ENCODE peak calls at places on chromosome 12, in ten cellular contexts. E is dorsolateral prefrontal cortex; B is neural crest cell; A is fibroblast of pulmonary artery; I is OCI-LY7; G is ovary; C is psoas muscle; F is AG09319; L is B cell; T is activated CD8-positive, alpha-beta T cell treated with anti-CD3 and anti-CD28 coated beads for 36 hours. M is an unnamed sample.

GRCh38 chr12:56040151-56040550 is 1.6 kb upstream of the RPS26 start:
- DNase-seq in E (no peak), B (no peak), A (no peak), I (no peak), G (no peak), C (no peak), F (no peak), L (no peak), T (peak), M (no peak)

GRCh38 chr12:90407841-90408240 is 547.1 kb downstream of the CCER1 start:
- DNase-seq in E (no peak), B (no peak), A (peak), I (no peak), G (no peak), C (no peak), F (no peak), L (no peak), T (peak), M (no peak)

GRCh38 chr12:107327783-107328182 is 234.4 kb upstream of the CRY1 start:
- DNase-seq in E (no peak), B (no peak), A (no peak), I (no peak), G (no peak), C (no peak), F (no peak), L (no peak), T (no peak), M (no peak)

GRCh38 chr12:12696562-12697383 is 790 bp upstream of the GPR19 start:
- DNase-seq in E (peak), B (peak), A (peak), I (peak), G (peak), C (peak), F (peak), L (peak), T (peak), M (peak)

GRCh38 chr12:52767020-52767379 is 10.1 kb downstream of the KRT76 start:
- DNase-seq in E (no peak), B (no peak), A (no peak), I (no peak), G (no peak), C (no peak), F (no peak), L (no peak), T (no peak), M (no peak)

GRCh38 chr12:65653321-65653720 is 171.0 kb upstream of the HMGA2 start:
- DNase-seq in E (no peak), B (no peak), A (no peak), I (no peak), G (no peak), C (no peak), F (no peak), L (no peak), T (no peak), M (no peak)

GRCh38 chr12:78096909-78097597 is 266.4 kb downstream of the NAV3 start:
- DNase-seq in E (peak), B (no peak), A (peak), I (no peak), G (no peak), C (no peak), F (peak), L (no peak), T (no peak), M (no peak)

GRCh38 chr12:56248711-56249110 is 9.5 kb downstream of the ANKRD52 start:
- DNase-seq in E (no peak), B (no peak), A (no peak), I (no peak), G (no peak), C (no peak), F (no peak), L (no peak), T (no peak), M (no peak)

GRCh38 chr12:107622005-107622404 is 63.6 kb upstream of the PWP1 start:
- DNase-seq in E (no peak), B (peak), A (peak), I (peak), G (no peak), C (no peak), F (no peak), L (no peak), T (peak), M (peak)

GRCh38 chr12:80677994-80678393 is 29.4 kb upstream of the MYF6 start:
- DNase-seq in E (no peak), B (no peak), A (no peak), I (no peak), G (no peak), C (no peak), F (no peak), L (no peak), T (no peak), M (no peak)

GRCh38 chr12:10113085-10113484 is 14.3 kb upstream of the CLEC1A start:
- DNase-seq in E (no peak), B (no peak), A (no peak), I (no peak), G (no peak), C (no peak), F (no peak), L (no peak), T (no peak), M (no peak)
- TF ChIP-seq CTCF in E (no peak), B (no peak), A (no peak), I (no peak), G (no peak), C (no peak), F (no peak), L (no peak), T (no peak), M (no peak)

GRCh38 chr12:113049976-113050742 is 6.4 kb upstream of the DTX1 start:
- DNase-seq in E (no peak), B (peak), A (peak), I (peak), G (no peak), C (no peak), F (no peak), L (peak), T (no peak), M (peak)
- TF ChIP-seq CTCF in E (no peak), B (peak), A (peak), I (peak), G (no peak), C (no peak), F (peak), L (peak), T (no peak), M (peak)

GRCh38 chr12:31233061-31233730 is 92.8 kb downstream of the SINHCAF start:
- DNase-seq in E (no peak), B (no peak), A (no peak), I (no peak), G (no peak), C (no peak), F (no peak), L (no peak), T (no peak), M (no peak)
- TF ChIP-seq CTCF in E (no peak), B (no peak), A (no peak), I (no peak), G (no peak), C (no peak), F (no peak), L (no peak), T (no peak), M (no peak)

DNA sequence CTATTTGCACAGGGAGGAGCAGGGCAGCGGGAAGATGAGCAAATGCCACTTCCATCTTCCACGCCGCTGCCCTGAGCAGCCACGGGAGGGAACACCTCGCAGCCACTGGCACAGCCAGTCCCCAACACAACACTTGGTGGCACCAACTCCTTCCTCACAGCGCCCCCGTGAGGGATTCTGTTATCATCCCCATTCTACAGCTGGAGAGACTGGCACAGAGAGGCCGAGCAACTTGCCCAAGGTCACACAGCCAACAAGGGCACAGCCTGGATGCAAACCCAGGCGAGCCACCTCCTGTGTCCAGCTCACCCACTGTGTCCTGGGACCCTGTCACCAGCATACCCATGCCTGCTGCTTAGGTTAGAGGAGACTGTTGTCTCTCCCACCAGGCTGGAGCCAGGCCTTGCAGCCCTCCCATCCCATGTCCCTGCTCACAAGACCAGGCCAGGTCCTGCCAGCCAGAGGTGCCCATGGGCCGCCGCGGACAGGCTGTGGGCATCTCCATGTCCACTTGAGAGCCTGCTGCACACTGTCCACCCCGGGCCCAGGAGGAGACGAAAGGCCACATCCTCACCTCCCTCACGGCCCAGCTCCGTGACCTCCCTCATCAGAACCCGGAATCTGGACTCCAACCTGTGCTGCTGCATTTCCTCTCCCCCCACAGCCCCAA is 57.0 kb downstream of the NCOR2 start:
- DNase-seq in E (peak), B (no peak), A (no peak), I (no peak), G (no peak), C (peak), F (no peak), L (no peak), T (peak), M (no peak)
- TF ChIP-seq CTCF in E (no peak), B (no peak), A (no peak), I (peak), G (no peak), C (peak), F (no peak), L (no peak), T (no peak), M (peak)

DNA sequence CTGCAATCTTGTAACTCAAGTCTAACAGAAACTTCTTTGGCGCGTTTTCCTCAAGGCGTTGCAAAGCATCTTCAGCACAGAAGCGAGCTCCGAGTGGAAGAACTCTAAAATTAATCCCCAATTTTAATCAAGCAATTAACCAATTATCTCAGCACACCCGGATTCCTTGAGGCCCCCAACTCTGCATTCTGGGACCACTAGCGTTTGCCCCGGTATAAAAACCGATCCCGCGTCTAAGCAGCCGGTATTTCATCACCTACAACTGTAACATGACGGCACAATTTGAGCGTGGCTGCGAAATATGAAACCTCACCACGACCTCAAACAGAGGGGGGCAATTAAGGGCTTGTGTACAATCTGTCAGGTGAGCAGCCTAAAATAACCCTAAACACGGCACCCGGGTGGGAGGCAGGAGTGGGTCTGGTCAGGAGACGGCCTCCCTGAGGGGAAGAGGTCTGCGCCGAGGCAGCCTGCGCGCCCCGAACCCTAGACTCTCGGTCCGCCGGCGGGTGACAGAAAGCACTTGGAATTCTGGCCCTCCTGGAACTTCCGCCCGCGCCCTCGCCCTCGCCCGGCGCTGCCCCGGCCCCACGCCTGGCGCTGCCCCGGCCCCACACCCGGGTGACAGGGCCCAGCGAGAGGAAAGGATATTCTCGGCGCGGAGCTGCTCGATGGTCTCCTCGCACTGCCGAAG is 594 bp downstream of the ZCCHC8 start:
- DNase-seq in E (no peak), B (peak), A (peak), I (peak), G (peak), C (peak), F (no peak), L (peak), T (peak), M (peak)
- TF ChIP-seq CTCF in E (no peak), B (no peak), A (no peak), I (no peak), G (no peak), C (no peak), F (no peak), L (no peak), T (no peak), M (no peak)

DNA sequence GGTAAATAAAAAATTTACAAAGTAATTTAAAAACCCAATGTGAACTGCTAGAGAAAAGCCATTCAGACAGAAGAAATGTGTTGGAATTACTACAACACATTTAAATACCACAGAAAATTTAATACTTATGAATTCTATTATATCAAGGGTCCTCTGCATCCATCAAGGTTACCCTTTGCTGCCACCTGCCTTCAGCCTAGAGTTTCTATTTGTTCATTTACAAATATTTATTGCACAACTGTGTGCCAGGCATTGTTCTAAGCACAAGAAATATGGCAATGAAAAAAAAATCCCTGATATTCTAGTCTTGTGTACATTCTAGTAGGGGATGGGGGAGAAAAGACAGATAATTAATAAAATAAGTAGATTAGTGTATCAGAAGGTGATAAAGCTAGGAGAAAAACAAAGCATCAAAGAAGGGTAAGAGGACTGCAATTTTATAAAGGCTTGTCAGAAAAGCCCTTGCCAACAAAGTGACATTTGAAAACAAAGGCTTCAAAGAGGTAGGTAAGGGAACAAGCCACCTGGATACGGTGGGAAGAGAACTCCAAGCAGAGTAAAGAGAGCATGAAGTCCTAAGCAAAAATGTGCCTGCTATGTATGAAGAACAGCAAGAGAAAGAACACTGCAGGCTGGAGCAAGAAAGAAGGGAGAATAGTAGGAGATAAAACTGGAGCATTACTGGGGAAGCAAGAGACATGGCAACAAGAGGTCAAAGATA is 59.1 kb upstream of the SLC6A13 start:
- DNase-seq in E (no peak), B (no peak), A (peak), I (peak), G (no peak), C (no peak), F (no peak), L (no peak), T (peak), M (no peak)
- TF ChIP-seq CTCF in E (no peak), B (peak), A (peak), I (peak), G (no peak), C (no peak), F (no peak), L (no peak), T (no peak), M (no peak)

M was measured in GM13977.